ENCODE peak calls at places on chromosome 1, in eight cellular contexts. V, Q, I, B, R, K, A and M are unnamed samples.

GRCh38 chr1:180927841-180928240 is 15.1 kb downstream of the KIAA1614 start:
- DNase-seq in K (no peak), R (peak; percentile 82), Q (no peak), A (no peak), I (no peak), V (no peak), B (no peak), M (no peak)

GRCh38 chr1:187933562-187934419 is 1105.0 kb downstream of the PLA2G4A start:
- DNase-seq in R (no peak), V (no peak), Q (no peak), I (no peak), K (no peak), B (no peak), A (no peak), M (no peak)

GRCh38 chr1:31579374-31579773 is 3.1 kb downstream of the TINAGL1 start:
- DNase-seq in B (no peak), K (no peak), A (peak; percentile 45), V (no peak), Q (no peak), I (no peak), R (no peak), M (no peak)

GRCh38 chr1:119136401-119136800 is 4.1 kb downstream of the WARS2 start:
- DNase-seq in R (no peak), A (no peak), V (no peak), B (no peak), Q (no peak), K (no peak), I (no peak), M (no peak)

GRCh38 chr1:43931711-43932660 is 1.6 kb upstream of the ARTN start:
- DNase-seq in K (no peak), V (no peak), Q (no peak), A (no peak), I (no peak), R (no peak), B (no peak), M (no peak)

GRCh38 chr1:214402583-214403216 is 121.7 kb downstream of the SMYD2 start:
- DNase-seq in A (no peak), Q (no peak), B (no peak), R (no peak), K (peak; percentile 55), I (no peak), V (no peak), M (no peak)

GRCh38 chr1:183850852-183851251 is 45.9 kb downstream of the RGL1 start:
- DNase-seq in K (no peak), I (no peak), R (no peak), V (no peak), B (no peak), Q (no peak), A (no peak), M (no peak)

GRCh38 chr1:169111472-169111871 is 5.0 kb downstream of the ATP1B1 start:
- DNase-seq in V (no peak), A (no peak), K (no peak), R (no peak), Q (no peak), B (no peak), I (no peak), M (no peak)

GRCh38 chr1:231626951-231627614 is 493 bp downstream of the DISC1 start:
- DNase-seq in K (peak; percentile 56), V (peak; percentile 44), I (no peak), Q (peak; percentile 53), R (no peak), B (no peak), A (peak; percentile 73), M (no peak)

GRCh38 chr1:65827346-65827745 is 34.7 kb downstream of the PDE4B start:
- DNase-seq in B (no peak), Q (no peak), K (no peak), I (no peak), A (no peak), R (no peak), V (no peak), M (no peak)

GRCh38 chr1:119631433-119632102 is 16.5 kb downstream of the ZNF697 start:
- DNase-seq in R (peak; percentile 63), B (no peak), I (no peak), Q (peak; percentile 69), V (peak; percentile 29), A (peak; percentile 85), K (peak; percentile 60), M (no peak)

GRCh38 chr1:109240158-109241152 is 8.9 kb upstream of the CELSR2 start:
- DNase-seq in V (no peak), K (no peak), B (no peak), Q (peak; percentile 19), A (peak; percentile 76), R (no peak), I (no peak), M (no peak)

GRCh38 chr1:226132731-226133503 is 53.6 kb downstream of the ACBD3 start:
- DNase-seq in I (no peak), K (no peak), V (no peak), A (no peak), Q (no peak), B (no peak), R (no peak), M (no peak)

GRCh38 chr1:206663832-206664652 is 20.7 kb upstream of the MAPKAPK2 start:
- DNase-seq in I (peak; percentile 61), B (no peak), Q (peak; percentile 75), V (peak; percentile 78), K (peak; percentile 58), A (peak; percentile 67), R (peak; percentile 77), M (no peak)

GRCh38 chr1:32876341-32877210 is 5.9 kb upstream of the FNDC5 start:
- DNase-seq in K (no peak), A (no peak), I (no peak), V (peak; percentile 80), Q (peak; percentile 71), B (no peak), R (no peak), M (no peak)

GRCh38 chr1:65235867-65236805 is 73.2 kb upstream of the DNAJC6 start:
- DNase-seq in K (peak; percentile 53), A (no peak), V (peak; percentile 20), B (no peak), I (no peak), R (peak; percentile 18), Q (peak; percentile 72), M (no peak)

GRCh38 chr1:37506740-37507139 is 7.8 kb downstream of the MEAF6 start:
- DNase-seq in R (no peak), B (no peak), A (no peak), I (no peak), Q (no peak), K (no peak), V (no peak), M (no peak)